ENCODE peak calls at places on chromosomes 11 and 22, in seven cellular contexts. Q is lower leg skin, K is body of pancreas, C is esophagus squamous epithelium, I is right lobe of liver, P is ovary, N is HepG2. D is an unnamed sample.

GRCh38 chr22:49553518-49554295 is 274.0 kb downstream of the BRD1 start:
- DNase-seq in N (no peak), C (no peak), I (no peak), K (no peak), P (no peak), Q (peak), D (no peak)

GRCh38 chr22:50456466-50457234 is 18.2 kb downstream of the SBF1 start:
- DNase-seq in Q (no peak), I (no peak), K (no peak), N (no peak), P (no peak), C (no peak), D (no peak)

GRCh38 chr22:19287889-19288288 is 3.6 kb downstream of the CLTCL1 start:
- DNase-seq in Q (no peak), C (no peak), I (no peak), K (no peak), P (no peak), N (no peak), D (no peak)

GRCh38 chr11:79406376-79406775 is 34.5 kb downstream of the TENM4 start:
- DNase-seq in Q (no peak), P (no peak), K (no peak), I (no peak), C (no peak), N (no peak), D (no peak)

GRCh38 chr22:47195676-47196492 is 433.4 kb downstream of the TBC1D22A start:
- DNase-seq in C (no peak), I (no peak), P (no peak), K (no peak), N (no peak), Q (peak), D (no peak)

GRCh38 chr11:67613960-67614715 is 7.4 kb downstream of the NDUFV1 start:
- DNase-seq in N (no peak), C (no peak), K (peak), Q (no peak), I (peak), P (peak), D (peak)

GRCh38 chr11:8017071-8017470 is 29.9 kb downstream of the EIF3F start:
- DNase-seq in Q (no peak), N (no peak), I (no peak), K (no peak), C (no peak), P (no peak), D (no peak)

GRCh38 chr22:26174280-26174679 is 5.0 kb downstream of the SEZ6L start:
- DNase-seq in P (no peak), N (peak), C (no peak), Q (no peak), K (peak), I (no peak), D (no peak)

GRCh38 chr22:49642741-49643140 is 184.9 kb downstream of the BRD1 start:
- DNase-seq in I (no peak), C (no peak), N (no peak), K (no peak), P (no peak), Q (no peak), D (no peak)

GRCh38 chr11:105236631-105237030 is 97.1 kb upstream of the CARD18 start:
- DNase-seq in K (no peak), Q (no peak), P (no peak), N (no peak), C (no peak), I (no peak), D (no peak)

GRCh38 chr11:104968365-104968855 is at the start of gene CASP4:
- DNase-seq in C (no peak), P (no peak), I (no peak), K (peak), N (peak), Q (no peak), D (no peak)

GRCh38 chr22:19659805-19660345 is 54.4 kb upstream of the SEPTIN5 start:
- DNase-seq in Q (peak), I (no peak), C (no peak), N (no peak), K (no peak), P (no peak), D (no peak)

GRCh38 chr11:69401715-69402114 is 79.7 kb upstream of the LINC01488 start:
- DNase-seq in I (no peak), N (no peak), Q (no peak), P (no peak), K (no peak), C (no peak), D (no peak)

GRCh38 chr11:62025429-62026105 is 58.1 kb upstream of the FTH1 start:
- DNase-seq in C (peak), P (peak), N (peak), Q (peak), I (peak), K (peak), D (peak)

GRCh38 chr11:3816673-3817072 is 8.3 kb downstream of the PGAP2 start:
- DNase-seq in I (no peak), N (no peak), P (no peak), C (no peak), K (no peak), Q (no peak), D (no peak)

GRCh38 chr11:132310390-132311375 is 940.3 kb downstream of the NTM start:
- DNase-seq in I (no peak), P (no peak), Q (no peak), C (no peak), K (no peak), N (no peak), D (no peak)

GRCh38 chr11:7898666-7899283 is 32.3 kb downstream of the OR10A6 start:
- DNase-seq in Q (no peak), I (no peak), N (no peak), K (no peak), P (no peak), C (no peak), D (no peak)

GRCh38 chr11:132914600-132914999 is 617.7 kb downstream of the OPCML start:
- DNase-seq in Q (no peak), I (no peak), C (no peak), P (no peak), N (no peak), K (no peak), D (no peak)

GRCh38 chr22:49633010-49633324 is 194.7 kb downstream of the BRD1 start:
- DNase-seq in N (no peak), C (no peak), K (no peak), P (no peak), Q (no peak), I (no peak), D (no peak)

GRCh38 chr11:68896171-68896959 is 7.3 kb downstream of the MRPL21 start:
- DNase-seq in P (no peak), Q (no peak), C (no peak), I (no peak), N (no peak), K (no peak), D (no peak)

DNA sequence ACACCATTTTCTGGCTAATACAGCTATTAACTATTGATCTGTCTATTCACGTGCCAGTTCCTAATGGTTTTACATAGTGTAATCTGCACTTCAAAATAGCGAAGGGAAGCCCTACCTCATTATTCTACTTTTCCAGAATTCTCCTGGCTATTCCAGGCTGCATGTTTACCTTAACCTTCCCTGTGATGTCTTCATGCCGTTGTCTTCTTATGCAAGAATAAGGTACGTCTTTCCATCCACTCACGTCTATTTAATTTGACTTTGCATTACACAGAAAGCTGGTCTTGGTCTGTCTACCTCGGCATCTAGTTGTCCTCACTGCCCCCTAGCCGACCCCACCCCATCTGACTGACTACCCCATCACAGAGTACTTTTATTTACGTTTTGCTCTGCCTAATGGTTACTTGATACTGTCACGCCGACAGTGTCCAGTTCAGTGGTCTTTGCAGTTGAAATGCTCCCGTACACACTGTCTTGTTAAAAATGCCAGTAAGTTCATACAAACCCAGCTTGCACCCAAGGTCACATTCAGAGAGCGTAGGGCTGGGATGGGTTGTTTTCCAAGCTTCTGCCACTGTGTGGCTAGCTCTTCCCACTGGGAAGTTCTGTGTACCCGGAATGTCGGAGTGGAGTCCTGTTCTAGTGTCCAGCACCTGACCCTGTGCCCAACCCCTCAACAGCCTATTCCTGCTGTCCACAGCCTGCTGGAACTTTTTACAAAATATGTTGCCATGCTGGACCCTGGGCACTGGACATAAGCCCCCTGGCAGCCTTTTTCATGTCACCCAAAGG is 15.0 kb downstream of the NEAT1 start:
- DNase-seq in C (no peak), P (peak), Q (peak), I (peak), N (no peak), K (no peak), D (peak)
- TF ChIP-seq POLR2A in C (no peak), P (no peak), Q (no peak), I (peak), N (peak), K (peak), D (no peak)

DNA sequence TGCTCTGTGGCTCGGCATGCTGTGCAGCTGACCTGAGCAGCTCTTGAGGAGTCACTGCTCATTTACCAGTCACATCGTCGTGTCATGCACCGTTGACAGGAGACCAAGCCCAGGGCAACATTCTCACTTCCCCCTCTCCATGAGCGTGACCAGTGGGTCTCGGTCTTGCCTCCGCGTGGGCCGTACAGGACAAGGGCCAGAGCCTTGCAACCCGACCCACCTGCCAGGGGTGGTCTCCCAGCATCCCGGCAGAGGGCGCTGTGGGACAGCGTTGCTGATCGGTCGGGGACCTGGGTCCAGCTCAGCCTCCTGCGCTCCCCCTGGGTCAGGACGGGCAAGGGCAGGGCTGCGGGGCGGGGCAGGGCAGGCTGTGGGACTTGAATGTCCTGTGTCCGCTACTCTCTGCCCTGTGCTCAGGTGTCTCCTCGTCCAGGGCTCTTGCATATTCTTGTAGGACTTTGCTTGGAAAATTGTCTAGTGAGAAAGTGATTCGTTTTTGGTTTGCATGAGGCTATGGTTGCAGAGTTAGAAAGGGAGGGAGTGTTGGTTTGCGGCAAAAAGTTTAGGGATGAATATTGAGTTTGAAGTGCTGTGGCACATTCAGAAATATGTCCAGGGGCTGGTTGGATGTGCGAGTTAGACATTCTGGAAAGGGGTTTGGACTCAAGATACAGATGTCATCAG is 16.2 kb downstream of the EIF4G2 start:
- DNase-seq in N (peak), Q (peak), K (peak), C (peak), I (peak), P (peak), D (peak)
- H3K4me3 ChIP-seq in N (peak), Q (no peak), K (no peak), C (no peak), I (no peak), P (no peak), D (no peak)

GRCh38 chr11:13206086-13206640 is 71.4 kb upstream of the BMAL1 start:
- DNase-seq in K (no peak), C (no peak), N (no peak), Q (no peak), P (no peak), I (no peak), D (no peak)

GRCh38 chr11:13208921-13209320 is 68.7 kb upstream of the BMAL1 start:
- DNase-seq in K (no peak), C (no peak), I (no peak), Q (no peak), N (no peak), P (no peak), D (no peak)

GRCh38 chr11:13207665-13208594 is 69.7 kb upstream of the BMAL1 start:
- DNase-seq in Q (no peak), C (no peak), I (peak), K (peak), N (peak), P (peak), D (peak)

GRCh38 chr11:13205446-13205845 is 72.1 kb upstream of the BMAL1 start:
- DNase-seq in N (no peak), K (no peak), P (no peak), Q (no peak), I (no peak), C (no peak), D (no peak)

GRCh38 chr11:13207270-13207664 is 70.3 kb upstream of the BMAL1 start:
- DNase-seq in P (no peak), Q (no peak), C (no peak), N (no peak), K (no peak), I (no peak), D (no peak)
- TF ChIP-seq CTCF in P (no peak), Q (no peak), C (peak), N (peak), K (no peak), I (no peak), D (no peak)

DNA sequence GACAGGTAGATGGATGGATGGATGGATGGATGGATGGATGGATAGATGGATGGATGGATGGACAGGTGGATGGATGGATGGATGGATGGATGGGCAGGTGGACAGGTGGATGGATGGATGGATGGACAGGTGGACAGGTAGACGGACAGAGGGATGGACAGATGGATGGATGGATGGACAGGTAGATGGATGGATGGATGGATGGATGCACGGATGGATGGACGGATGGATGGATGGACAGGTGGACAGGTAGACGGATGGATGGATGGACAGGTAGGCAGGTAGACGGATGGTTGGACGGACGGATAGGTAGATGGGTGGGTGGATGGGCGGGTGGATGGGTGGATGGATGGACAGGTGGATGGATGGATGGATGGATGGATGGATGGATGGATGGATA is 24.3 kb downstream of the PDGFB start:
- DNase-seq in P (no peak), Q (peak), K (no peak), I (peak), N (no peak), C (no peak), D (no peak)
- TF ChIP-seq POLR2A in P (no peak), Q (no peak), K (no peak), I (no peak), N (no peak), C (no peak), D (no peak)

GRCh38 chr11:134880788-134881187 is 468.7 kb upstream of the B3GAT1 start:
- DNase-seq in Q (no peak), K (no peak), P (no peak), N (no peak), I (no peak), C (no peak), D (no peak)

GRCh38 chr11:134882141-134882540 is 470.1 kb upstream of the B3GAT1 start:
- DNase-seq in Q (no peak), C (no peak), I (no peak), N (no peak), K (no peak), P (no peak), D (no peak)

GRCh38 chr11:134878785-134879184 is 466.7 kb upstream of the B3GAT1 start:
- DNase-seq in C (no peak), I (no peak), P (no peak), N (no peak), Q (no peak), K (no peak), D (no peak)

GRCh38 chr11:134879341-134879740 is 467.3 kb upstream of the B3GAT1 start:
- DNase-seq in P (no peak), I (no peak), N (no peak), Q (no peak), C (no peak), K (no peak), D (no peak)

DNA sequence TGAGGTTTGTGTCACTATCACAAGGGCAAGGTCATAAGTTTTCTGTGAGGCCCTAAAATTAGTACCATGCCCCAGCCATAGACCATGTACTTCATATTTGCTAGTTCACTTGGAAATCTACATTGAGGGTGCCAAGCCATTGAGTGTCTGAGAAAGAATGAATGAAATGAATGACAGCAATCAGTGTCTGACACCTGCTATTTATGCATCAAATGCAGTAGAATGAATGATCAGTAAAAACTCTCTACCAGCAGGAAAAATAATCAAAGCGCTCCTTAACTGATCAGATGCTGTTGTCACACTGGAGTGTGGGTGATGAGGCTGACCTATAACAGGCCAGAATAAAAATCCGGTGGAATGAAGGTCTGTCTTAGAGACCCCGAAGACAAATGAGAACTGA is 467.9 kb upstream of the B3GAT1 start:
- DNase-seq in C (no peak), I (no peak), P (no peak), K (no peak), Q (no peak), N (no peak), D (no peak)
- H3K4me3 ChIP-seq in C (no peak), I (no peak), P (no peak), K (no peak), Q (no peak), N (no peak), D (no peak)

DNA sequence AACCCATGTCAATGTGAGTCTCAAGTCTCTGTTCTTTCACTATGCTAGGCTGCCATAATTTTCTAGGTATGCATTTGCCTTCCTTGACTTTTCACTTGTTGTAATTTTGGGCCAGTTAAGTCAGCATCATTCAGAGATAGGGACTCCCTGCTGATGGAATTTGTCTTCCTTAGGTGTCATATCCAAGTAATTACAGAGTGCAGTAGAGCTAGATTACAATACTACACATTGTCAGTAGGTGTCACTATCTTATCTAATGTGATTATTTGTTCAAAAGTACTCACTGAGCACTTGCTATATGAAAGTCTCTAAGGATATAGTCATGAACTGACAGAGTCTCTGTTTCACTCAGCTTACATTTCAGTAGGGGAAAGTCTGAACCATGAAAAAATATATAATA is 25.0 kb upstream of the SYN3 start:
- DNase-seq in K (no peak), C (no peak), N (no peak), P (no peak), I (no peak), Q (no peak), D (no peak)
- TF ChIP-seq CTCF in K (no peak), C (no peak), N (peak), P (no peak), I (peak), Q (no peak), D (no peak)

DNA sequence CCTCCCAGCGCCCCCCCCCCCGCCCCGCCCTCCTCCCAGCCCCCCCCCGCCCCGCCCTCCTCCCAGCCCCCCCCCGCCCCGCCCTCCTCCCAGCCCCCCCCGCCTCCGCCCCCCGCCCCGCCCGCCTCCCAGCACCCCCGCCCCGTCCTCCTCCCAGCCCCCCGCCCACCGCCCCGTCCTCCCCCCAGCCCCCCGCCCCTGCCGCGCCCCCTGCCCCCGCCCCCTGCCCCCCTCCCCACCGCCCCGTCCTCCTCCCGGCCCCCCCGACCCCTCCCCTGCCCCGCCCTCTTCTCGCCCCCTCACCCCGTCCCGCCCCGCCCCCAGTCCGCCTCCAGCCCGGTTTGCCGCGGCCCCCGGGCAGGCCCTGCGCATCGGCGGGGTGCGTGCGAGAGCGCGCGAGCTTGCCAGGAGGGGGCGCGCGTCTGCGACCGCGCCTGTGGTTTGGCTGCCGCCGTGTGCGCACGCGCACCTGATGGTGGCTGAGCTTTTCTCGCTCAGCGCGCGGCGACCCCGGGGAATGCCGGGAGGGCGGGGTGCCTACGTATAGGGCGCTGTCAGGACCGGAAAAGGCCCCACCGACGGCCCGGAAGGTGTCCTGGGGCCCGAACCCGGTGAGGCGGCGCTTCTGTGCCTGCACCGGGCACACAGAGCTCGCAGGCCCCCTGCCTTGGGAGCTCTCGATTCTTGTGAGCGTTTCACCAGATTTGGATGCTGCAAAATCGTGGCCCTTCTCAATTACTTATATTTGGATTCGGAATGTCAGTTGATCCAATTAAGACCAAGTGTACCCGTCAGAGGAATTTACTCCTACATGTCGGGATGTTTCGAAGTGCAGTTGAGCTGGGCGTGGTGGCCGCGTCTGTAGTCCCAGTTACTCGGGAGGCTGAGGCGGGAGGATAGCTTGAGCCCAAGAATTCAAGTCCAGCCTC is 501 bp upstream of the TTLL12 start:
- DNase-seq in C (peak), P (peak), N (peak), K (peak), I (peak), Q (peak), D (peak)
- TF ChIP-seq POLR2A in C (peak), P (peak), N (peak), K (peak), I (peak), Q (no peak), D (peak)

D was measured in uterus.